ENCODE peak calls at places on chromosomes 5 and 9, in four cellular contexts. One of them, this sample, is unnamed.

GRCh38 chr9:127979333-127980055 is 1.3 kb downstream of the EEIG1 start:
- DNase-seq in effector CD4-positive, alpha-beta T cell: no peak
- DNase-seq in HS-5: no peak
- DNase-seq in mucosa of descending colon: peak; percentile 68
- DNase-seq in this sample: peak; percentile 69

GRCh38 chr9:16921855-16922254 is 51.4 kb upstream of the BNC2 start:
- DNase-seq in HS-5: peak; percentile 22
- DNase-seq in mucosa of descending colon: no peak
- DNase-seq in effector CD4-positive, alpha-beta T cell: no peak
- DNase-seq in this sample: no peak

GRCh38 chr5:80372780-80373179 is 35.1 kb upstream of the ZFYVE16 start:
- DNase-seq in mucosa of descending colon: no peak
- DNase-seq in effector CD4-positive, alpha-beta T cell: no peak
- DNase-seq in HS-5: no peak
- DNase-seq in this sample: no peak

GRCh38 chr5:169988947-169989346 is 8.7 kb upstream of the INSYN2B start:
- DNase-seq in HS-5: no peak
- DNase-seq in mucosa of descending colon: no peak
- DNase-seq in effector CD4-positive, alpha-beta T cell: no peak
- DNase-seq in this sample: no peak

GRCh38 chr5:88660947-88661869 is 221.8 kb downstream of the MEF2C start:
- DNase-seq in HS-5: peak; percentile 65
- DNase-seq in mucosa of descending colon: peak; percentile 52
- DNase-seq in effector CD4-positive, alpha-beta T cell: no peak
- DNase-seq in this sample: peak; percentile 43

GRCh38 chr5:98631311-98632054 is 142.0 kb upstream of the RGMB start:
- DNase-seq in mucosa of descending colon: no peak
- DNase-seq in effector CD4-positive, alpha-beta T cell: no peak
- DNase-seq in HS-5: peak; percentile 95
- DNase-seq in this sample: no peak

GRCh38 chr5:94983861-94984535 is 300.9 kb downstream of the MCTP1 start:
- DNase-seq in effector CD4-positive, alpha-beta T cell: no peak
- DNase-seq in HS-5: peak; percentile 65
- DNase-seq in mucosa of descending colon: no peak
- DNase-seq in this sample: no peak

GRCh38 chr9:89491688-89492087 is 6.2 kb downstream of the SEMA4D start:
- DNase-seq in HS-5: no peak
- DNase-seq in mucosa of descending colon: no peak
- DNase-seq in effector CD4-positive, alpha-beta T cell: no peak
- DNase-seq in this sample: no peak

GRCh38 chr9:110977259-110977709 is 61.0 kb downstream of the LPAR1 start:
- DNase-seq in HS-5: peak; percentile 87
- DNase-seq in mucosa of descending colon: no peak
- DNase-seq in effector CD4-positive, alpha-beta T cell: no peak
- DNase-seq in this sample: no peak

GRCh38 chr5:108728566-108729305 is 19.0 kb upstream of the FER start:
- DNase-seq in HS-5: no peak
- DNase-seq in mucosa of descending colon: no peak
- DNase-seq in effector CD4-positive, alpha-beta T cell: peak; percentile 21
- DNase-seq in this sample: no peak

GRCh38 chr5:116571568-116572321 is 2.9 kb downstream of the SEMA6A start:
- DNase-seq in mucosa of descending colon: peak; percentile 37
- DNase-seq in effector CD4-positive, alpha-beta T cell: no peak
- DNase-seq in HS-5: no peak
- DNase-seq in this sample: no peak

This sample was measured in left ventricle myocardium superior.